ENCODE peak calls at places on chromosomes 5 and 9, in four cellular contexts. Z, F, B and O are unnamed samples. For H3K36me3 and H3K4me1, the result is how much of the 10 kb centered on the place peaks cover.

GRCh38 chr5:43711496-43711895 is 108.5 kb downstream of the NNT start:
- DNase-seq in Z (peak), F (no peak), B (no peak), O (no peak)

GRCh38 chr5:123748239-123748638 is 236.3 kb downstream of the CSNK1G3 start:
- DNase-seq in Z (no peak), F (no peak), B (no peak), O (no peak)

GRCh38 chr5:139445325-139446170 is 6.2 kb upstream of the DNAJC18 start:
- DNase-seq in Z (no peak), F (no peak), B (peak), O (peak)

GRCh38 chr9:88660611-88661010 is 125.6 kb downstream of the NXNL2 start:
- DNase-seq in Z (peak), F (peak), B (peak), O (peak)

GRCh38 chr9:104858271-104858670 is 69.7 kb downstream of the ABCA1 start:
- DNase-seq in Z (no peak), F (no peak), B (no peak), O (peak)

GRCh38 chr5:174610968-174611367 is 113.4 kb upstream of the MSX2 start:
- DNase-seq in Z (no peak), F (no peak), B (no peak), O (peak)

GRCh38 chr5:73007051-73007450 is 51.2 kb downstream of the FCHO2 start:
- DNase-seq in Z (no peak), F (no peak), B (no peak), O (no peak)

GRCh38 chr5:93378073-93378472 is 202.9 kb downstream of the NR2F1-AS1 start:
- DNase-seq in Z (no peak), F (no peak), B (no peak), O (peak)

GRCh38 chr5:32074401-32074800 is 99.7 kb downstream of the GOLPH3 start:
- DNase-seq in Z (no peak), F (peak), B (no peak), O (no peak)

GRCh38 chr5:119435436-119436132 is 16.7 kb upstream of the HSD17B4 start:
- DNase-seq in Z (no peak), F (peak), B (peak), O (peak)

GRCh38 chr9:71806916-71807315 is 38.6 kb upstream of the CEMIP2 start:
- DNase-seq in Z (peak), F (peak), B (peak), O (peak)

GRCh38 chr9:99127372-99128132 is 22.6 kb downstream of the TGFBR1 start:
- DNase-seq in Z (no peak), F (no peak), B (no peak), O (peak)

GRCh38 chr9:98971168-98971914 is 27.6 kb downstream of the COL15A1 start:
- DNase-seq in Z (no peak), F (no peak), B (no peak), O (peak)

GRCh38 chr9:120610975-120611689 is 31.2 kb upstream of the CDK5RAP2 start:
- DNase-seq in Z (no peak), F (no peak), B (no peak), O (no peak)

GRCh38 chr9:16236326-16236725 is 634.1 kb downstream of the BNC2 start:
- DNase-seq in Z (no peak), F (no peak), B (no peak), O (peak)

GRCh38 chr9:973295-973842 is 3.1 kb upstream of the DMRT3 start:
- DNase-seq in Z (no peak), F (peak), B (no peak), O (no peak)

GRCh38 chr9:35951736-35952135 is 6.2 kb downstream of the OR2S2 start:
- DNase-seq in Z (no peak), F (no peak), B (peak), O (peak)

GRCh38 chr9:79953908-79954307 is 382.1 kb downstream of the TLE4 start:
- DNase-seq in Z (no peak), F (no peak), B (no peak), O (no peak)

GRCh38 chr9:21813575-21814473 is 11.4 kb downstream of the MTAP start:
- DNase-seq in Z (peak), F (peak), B (peak), O (peak)

GRCh38 chr5:180170111-180170809 is 38.8 kb downstream of the RASGEF1C start:
- DNase-seq in Z (no peak), F (peak), B (no peak), O (no peak)

GRCh38 chr9:17063535-17064135 is 71.2 kb upstream of the CNTLN start:
- DNase-seq in Z (peak), F (peak), B (peak), O (peak)

GRCh38 chr5:94830520-94830919 is 212.1 kb downstream of the SLF1 start:
- DNase-seq in Z (peak), F (peak), B (peak), O (no peak)

GRCh38 chr5:168663276-168664004 is 84.3 kb upstream of the PANK3 start:
- DNase-seq in Z (no peak), F (no peak), B (no peak), O (no peak)

GRCh38 chr5:87717761-87718160 is 305.0 kb upstream of the CCNH start:
- DNase-seq in Z (no peak), F (no peak), B (no peak), O (no peak)

GRCh38 chr9:36396985-36397384 is 3.1 kb downstream of the RNF38 start:
- DNase-seq in Z (no peak), F (no peak), B (no peak), O (peak)

GRCh38 chr5:65078331-65078730 is 309.6 kb downstream of the CWC27 start:
- DNase-seq in Z (no peak), F (no peak), B (peak), O (no peak)

GRCh38 chr5:179275941-179276837 is 69.1 kb downstream of the ADAMTS2 start:
- DNase-seq in Z (no peak), F (no peak), B (no peak), O (peak)

GRCh38 chr5:78953092-78953800 is 31.9 kb downstream of the ARSB start:
- DNase-seq in Z (no peak), F (no peak), B (no peak), O (peak)

GRCh38 chr5:73826761-73827450 is 200.9 kb downstream of the ARHGEF28 start:
- DNase-seq in Z (no peak), F (no peak), B (no peak), O (peak)

GRCh38 chr5:68456756-68457217 is 241.2 kb downstream of the PIK3R1 start:
- DNase-seq in Z (no peak), F (no peak), B (peak), O (peak)

GRCh38 chr5:156201793-156202388 is 125.1 kb upstream of the SGCD start:
- DNase-seq in Z (no peak), F (peak), B (no peak), O (peak)

GRCh38 chr5:31470608-31471007 is 61.3 kb downstream of the DROSHA start:
- DNase-seq in Z (no peak), F (no peak), B (peak), O (no peak)

GRCh38 chr9:105246656-105247162 is 2.3 kb downstream of the SLC44A1 start:
- DNase-seq in Z (no peak), F (no peak), B (no peak), O (no peak)

GRCh38 chr9:34572628-34573027 is 16.9 kb downstream of the CNTFR start:
- DNase-seq in Z (no peak), F (no peak), B (no peak), O (no peak)

GRCh38 chr9:70614786-70615565 is 200.5 kb upstream of the KLF9 start:
- DNase-seq in Z (no peak), F (no peak), B (no peak), O (no peak)

GRCh38 chr9:112029921-112030444 is 133.4 kb downstream of the UGCG start:
- DNase-seq in Z (no peak), F (peak), B (peak), O (peak)

GRCh38 chr5:39638803-39639202 is 214.0 kb upstream of the DAB2 start:
- DNase-seq in Z (no peak), F (no peak), B (peak), O (no peak)

GRCh38 chr9:134982311-134982710 is 64.6 kb upstream of the FCN1 start:
- DNase-seq in Z (no peak), F (no peak), B (no peak), O (no peak)

GRCh38 chr9:128863647-128864046 is 18.1 kb downstream of the KYAT1 start:
- DNase-seq in Z (peak), F (peak), B (peak), O (peak)

DNA sequence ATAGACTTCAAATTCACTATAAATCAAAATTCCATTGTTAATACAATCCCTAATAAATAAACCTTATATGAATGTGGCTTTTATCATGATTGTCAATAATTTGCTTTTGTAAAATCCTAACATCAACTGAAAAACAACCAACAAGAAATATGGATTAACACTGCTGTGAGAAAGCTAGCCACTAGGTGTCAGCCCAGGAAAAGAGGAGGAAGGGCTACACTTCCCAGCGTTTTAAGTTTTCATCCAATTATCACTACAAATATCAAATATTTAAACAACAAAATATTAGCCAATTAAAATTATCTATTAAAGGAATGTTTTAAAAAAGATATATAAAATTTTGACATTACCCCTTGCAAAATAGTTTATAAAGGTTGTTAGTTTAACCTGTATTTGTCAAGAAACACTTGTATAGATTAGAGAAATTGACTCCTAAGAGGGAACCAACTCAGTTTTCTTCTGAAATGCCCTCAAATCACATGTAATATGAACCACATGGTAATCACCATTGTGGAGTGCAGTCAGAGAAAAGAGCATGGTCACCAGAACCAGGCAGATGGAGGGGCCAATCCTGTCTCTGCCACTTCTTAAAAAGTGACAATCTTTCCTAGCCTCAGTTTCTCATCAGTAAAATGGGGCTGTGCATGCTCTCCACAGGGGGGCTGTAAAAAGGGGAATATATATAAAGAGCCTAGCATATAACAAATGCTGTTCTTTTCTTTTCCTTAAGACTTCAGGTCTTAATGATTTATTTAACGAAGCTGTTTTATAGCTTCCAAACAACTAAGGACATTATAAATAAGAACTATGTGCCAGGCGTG is 188.2 kb downstream of the CRB2 start:
- DNase-seq in Z (peak), F (peak), B (peak), O (peak)
- H3K9ac ChIP-seq in Z (no peak), F (no peak), B (no peak), O (no peak)

GRCh38 chr9:87647114-87647513 is 78.8 kb upstream of the CTSL start:
- DNase-seq in Z (no peak), F (no peak), B (no peak), O (no peak)
- H3K36me3 ChIP-seq in Z (under half), F (under half), B (under half), O (under half)

GRCh38 chr9:106560540-106560939 is 302.4 kb upstream of the ZNF462 start:
- DNase-seq in Z (no peak), F (no peak), B (no peak), O (no peak)
- H3K4me1 ChIP-seq in Z (under half), F (under half), B (under half), O (under half)

DNA sequence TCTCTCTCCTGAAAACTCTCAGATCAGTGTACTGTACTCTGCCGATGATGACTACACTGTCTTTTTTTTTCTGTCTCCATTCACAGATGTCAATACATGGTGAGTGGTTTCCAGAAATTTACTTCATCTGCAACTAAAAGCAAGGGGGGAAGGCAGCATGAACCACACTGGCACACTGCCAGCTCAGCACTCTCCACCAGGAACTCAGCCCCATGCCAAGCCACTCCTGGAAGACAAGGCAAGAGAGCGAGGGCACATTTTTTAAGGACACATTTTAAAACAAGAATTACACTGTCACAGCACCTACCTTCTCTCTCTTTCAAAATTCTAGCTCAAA is 75.3 kb downstream of the HMHB1 start:
- DNase-seq in Z (no peak), F (no peak), B (peak), O (peak)
- H3K9ac ChIP-seq in Z (no peak), F (no peak), B (no peak), O (peak)

DNA sequence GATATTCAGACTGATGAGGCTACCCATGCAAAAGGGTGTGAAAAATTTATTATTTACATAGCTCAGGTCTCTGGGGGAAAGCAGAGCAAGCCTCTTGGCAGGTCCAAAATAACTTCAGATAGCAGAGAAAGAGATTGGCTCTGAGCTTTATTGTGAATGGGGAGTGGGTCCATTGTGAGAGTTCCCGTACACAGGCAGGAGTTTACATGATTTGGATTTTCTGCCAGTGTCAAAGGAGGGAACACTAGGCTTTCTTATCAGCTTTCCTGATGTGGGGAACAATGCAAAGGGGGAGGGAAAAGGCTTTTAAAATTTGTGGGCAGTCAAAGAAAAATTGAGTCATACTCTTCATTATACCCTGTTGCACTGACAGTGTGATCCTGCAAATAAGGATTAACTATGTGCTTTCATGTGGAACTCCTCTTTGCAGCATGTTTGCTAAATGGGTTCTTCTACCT is 615.0 kb upstream of the RIOK2 start:
- DNase-seq in Z (no peak), F (peak), B (peak), O (no peak)
- H3K36me3 ChIP-seq in Z (under half), F (under half), B (under half), O (under half)

DNA sequence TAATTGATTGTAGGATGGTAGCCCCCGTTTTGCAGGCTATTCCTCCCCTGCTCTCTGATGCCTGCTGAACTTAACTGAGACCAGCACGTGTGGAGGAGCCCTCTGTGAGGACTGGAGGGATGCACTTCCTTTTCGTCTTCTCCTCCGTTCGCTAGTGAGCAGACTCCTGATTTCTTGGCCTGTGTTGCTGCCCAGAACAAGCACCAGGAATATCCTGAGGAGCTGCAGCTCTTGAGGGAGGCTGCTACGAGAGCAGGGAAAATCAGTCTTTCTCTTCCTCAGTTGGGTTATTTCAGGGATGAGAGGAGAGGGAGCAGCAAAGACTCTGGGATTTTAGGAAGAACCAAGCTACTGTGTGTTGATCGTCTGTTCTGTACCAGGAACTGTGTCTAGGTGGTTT is 74.7 kb downstream of the ARHGAP26 start:
- DNase-seq in Z (no peak), F (no peak), B (no peak), O (no peak)
- H3K4me1 ChIP-seq in Z (under half), F (under half), B (under half), O (half or more)

GRCh38 chr5:177502886-177503285 is 5.5 kb upstream of the PDLIM7 start:
- DNase-seq in Z (no peak), F (no peak), B (no peak), O (no peak)

GRCh38 chr5:177501874-177502678 is 4.7 kb upstream of the PDLIM7 start:
- DNase-seq in Z (no peak), F (no peak), B (no peak), O (no peak)

GRCh38 chr5:177504086-177505056 is 5.3 kb downstream of the DOK3 start:
- DNase-seq in Z (no peak), F (no peak), B (no peak), O (no peak)

GRCh38 chr5:177505075-177505474 is 4.6 kb downstream of the DOK3 start:
- DNase-seq in Z (no peak), F (no peak), B (no peak), O (no peak)

DNA sequence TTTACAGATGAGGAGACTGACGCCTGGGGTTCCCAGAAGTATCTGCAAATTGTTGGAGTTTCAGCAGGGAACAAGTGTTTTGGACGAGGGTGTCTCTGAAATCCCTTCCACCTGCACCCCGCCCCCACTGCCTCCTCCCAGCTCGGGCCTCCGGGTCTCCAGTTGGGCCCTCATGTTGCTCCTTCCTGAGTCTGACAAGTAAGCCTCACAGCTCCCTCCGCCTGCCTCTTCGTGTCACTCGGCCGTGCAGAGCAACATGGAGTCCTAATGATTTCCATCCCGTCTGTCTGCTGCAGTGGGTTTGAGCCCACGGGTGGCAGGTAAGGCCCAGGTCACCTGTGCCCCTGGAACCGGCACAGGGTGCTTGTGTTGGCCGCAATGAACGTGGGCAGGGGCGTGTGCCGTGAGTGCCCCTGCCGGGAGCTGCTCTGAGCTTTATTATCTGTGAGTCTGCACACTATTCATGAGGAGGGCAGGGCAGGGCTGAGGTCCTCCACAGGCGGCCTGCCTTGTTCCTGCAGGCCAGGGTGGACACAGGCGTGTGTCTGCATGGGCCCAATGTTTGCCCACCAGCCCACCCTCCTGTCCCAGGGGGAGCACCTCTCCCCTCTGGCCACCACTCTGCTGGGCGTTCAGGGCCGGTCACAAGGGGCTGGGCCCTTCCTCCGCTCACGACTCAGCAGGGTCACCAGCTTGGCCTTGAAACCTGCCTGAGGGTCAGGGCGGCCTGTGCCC is 6.1 kb downstream of the DOK3 start:
- DNase-seq in Z (no peak), F (no peak), B (no peak), O (no peak)
- H3K9ac ChIP-seq in Z (no peak), F (no peak), B (no peak), O (no peak)

GRCh38 chr5:103093727-103094126 is 26.2 kb downstream of the GIN1 start:
- DNase-seq in Z (no peak), F (no peak), B (no peak), O (no peak)

GRCh38 chr5:103092676-103093075 is 27.3 kb downstream of the GIN1 start:
- DNase-seq in Z (no peak), F (no peak), B (no peak), O (no peak)

GRCh38 chr5:103089272-103089671 is 30.7 kb downstream of the GIN1 start:
- DNase-seq in Z (no peak), F (no peak), B (no peak), O (no peak)

GRCh38 chr5:103094737-103095136 is 25.2 kb downstream of the GIN1 start:
- DNase-seq in Z (no peak), F (no peak), B (no peak), O (no peak)

DNA sequence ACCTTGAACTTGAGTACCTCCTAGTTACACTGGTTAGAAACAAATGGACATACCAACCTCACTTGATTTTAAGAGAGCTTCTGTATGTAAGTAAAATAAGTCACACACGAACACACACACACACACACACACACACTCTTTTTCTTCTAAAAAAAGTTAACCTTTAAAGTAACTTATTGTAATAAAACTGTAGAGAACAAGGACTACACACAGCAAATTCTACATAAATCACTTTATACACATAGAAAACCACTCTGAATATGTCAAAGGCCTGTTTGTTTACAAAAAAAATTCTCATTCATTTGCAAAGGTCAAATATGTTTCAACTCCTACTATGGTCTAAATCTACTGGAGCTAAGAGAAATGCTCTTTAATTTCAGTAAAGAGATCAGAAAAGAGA is 29.1 kb downstream of the GIN1 start:
- DNase-seq in Z (no peak), F (no peak), B (no peak), O (no peak)
- H3K36me3 ChIP-seq in Z (under half), F (under half), B (under half), O (under half)